ENCODE peak calls at places on chromosomes 11 and 22, in six cellular contexts. U is NCI-H345; K is stimulated activated CD8-positive, alpha-beta memory T cell treated with anti-CD3 and anti-CD28 coated beads, Interleukin-4, amount 100 ng/mL, for 24 hours; E is brain microvascular endothelial cell; F is MV-4-11; P is SK-N-SH. G is an unnamed sample.

GRCh38 chr11:122784325-122785155 is 53.8 kb upstream of the CRTAM start:
- DNase-seq in E (peak), P (no peak), F (no peak), U (no peak), K (no peak), G (no peak)

GRCh38 chr11:70567680-70568503 is 169.6 kb downstream of the CTTN start:
- DNase-seq in E (peak), K (no peak), F (peak), P (no peak), U (no peak), G (no peak)

GRCh38 chr22:50051930-50052329 is 6.2 kb downstream of the TTLL8 start:
- DNase-seq in F (no peak), K (no peak), U (no peak), E (no peak), P (no peak), G (no peak)

GRCh38 chr11:26948881-26949280 is 45.0 kb upstream of the FIBIN start:
- DNase-seq in P (no peak), F (no peak), K (no peak), E (peak), U (no peak), G (no peak)

GRCh38 chr22:40721266-40721665 is 42.0 kb downstream of the MCHR1 start:
- DNase-seq in F (no peak), P (peak), K (no peak), E (no peak), U (peak), G (no peak)

GRCh38 chr11:134334796-134335571 is 3.2 kb downstream of the GLB1L2 start:
- DNase-seq in K (no peak), E (no peak), U (no peak), P (no peak), F (no peak), G (no peak)

GRCh38 chr22:29257751-29258181 is 10.0 kb downstream of the RHBDD3 start:
- DNase-seq in E (no peak), K (no peak), U (no peak), F (no peak), P (peak), G (no peak)

GRCh38 chr11:7635137-7635536 is 38.2 kb downstream of the CYB5R2 start:
- DNase-seq in F (no peak), E (no peak), U (no peak), P (no peak), K (no peak), G (no peak)

GRCh38 chr22:30893434-30894370 is 74.9 kb downstream of the MORC2 start:
- DNase-seq in E (no peak), K (no peak), P (no peak), F (no peak), U (no peak), G (no peak)

GRCh38 chr11:69538840-69539239 is 57.4 kb downstream of the LINC01488 start:
- DNase-seq in K (no peak), F (no peak), P (peak), U (no peak), E (no peak), G (no peak)

GRCh38 chr22:49628351-49629023 is 199.2 kb downstream of the BRD1 start:
- DNase-seq in K (no peak), E (no peak), U (no peak), P (no peak), F (no peak), G (no peak)

GRCh38 chr11:66371627-66372415 is at the start of gene SLC29A2:
- DNase-seq in U (peak), E (no peak), F (no peak), P (peak), K (peak), G (peak)

GRCh38 chr11:76620471-76620870 is 50.1 kb downstream of the LRRC32 start:
- DNase-seq in F (no peak), P (no peak), U (no peak), K (no peak), E (peak), G (no peak)

GRCh38 chr11:8596504-8597046 is 2.5 kb upstream of the STK33 start:
- DNase-seq in U (no peak), K (no peak), F (no peak), E (no peak), P (no peak), G (no peak)

GRCh38 chr11:2375964-2376551 is 1.1 kb upstream of the CD81 start:
- DNase-seq in P (no peak), E (no peak), F (no peak), K (no peak), U (no peak), G (no peak)

GRCh38 chr11:61108847-61109585 is 6.7 kb downstream of the CD5 start:
- DNase-seq in K (no peak), F (no peak), P (no peak), E (no peak), U (no peak), G (no peak)

GRCh38 chr11:71940561-71941219 is 11.8 kb downstream of the RNF121 start:
- DNase-seq in P (no peak), U (no peak), F (no peak), E (no peak), K (no peak), G (no peak)

GRCh38 chr11:115887727-115888126 is 383.5 kb upstream of the CADM1 start:
- DNase-seq in U (no peak), P (no peak), F (peak), K (no peak), E (no peak), G (no peak)

GRCh38 chr11:131746201-131746600 is 375.8 kb downstream of the NTM start:
- DNase-seq in K (no peak), E (no peak), U (no peak), P (no peak), F (no peak), G (no peak)

GRCh38 chr11:29318134-29318845 is 698.5 kb downstream of the KCNA4 start:
- DNase-seq in U (no peak), K (no peak), E (peak), F (no peak), P (no peak), G (no peak)